ENCODE peak calls at places on chromosomes 7 and 10, in seven cellular contexts. C is neural crest cell; F is WTC11; Q is fibroblast of the aortic adventitia; L is coronary artery; A is GM06990; W is CD8-positive, alpha-beta T cell. H is an unnamed sample.

GRCh38 chr10:12709516-12709915 is 292.0 kb downstream of the CCDC3 start:
- DNase-seq in C (no peak), F (no peak), Q (peak), L (no peak), A (no peak), W (no peak), H (no peak)

GRCh38 chr10:96587255-96588059 is 645 bp upstream of the TM9SF3 start:
- DNase-seq in C (no peak), F (no peak), Q (peak), L (peak), A (no peak), W (peak), H (no peak)

GRCh38 chr7:18086165-18087030 is 58.8 kb upstream of the PRPS1L1 start:
- DNase-seq in C (peak), F (peak), Q (peak), L (no peak), A (peak), W (no peak), H (peak)

GRCh38 chr10:70753841-70754621 is 31.1 kb downstream of the TBATA start:
- DNase-seq in C (no peak), F (peak), Q (peak), L (no peak), A (no peak), W (no peak), H (no peak)

GRCh38 chr7:89238156-89238555 is 442.6 kb upstream of the TEX47 start:
- DNase-seq in C (no peak), F (no peak), Q (peak), L (no peak), A (no peak), W (no peak), H (no peak)

GRCh38 chr7:32519763-32520162 is 24.5 kb downstream of the AVL9 start:
- DNase-seq in C (no peak), F (no peak), Q (no peak), L (no peak), A (no peak), W (no peak), H (no peak)

GRCh38 chr7:42097756-42098155 is 139.3 kb downstream of the GLI3 start:
- DNase-seq in C (no peak), F (no peak), Q (peak), L (no peak), A (no peak), W (no peak), H (no peak)

GRCh38 chr10:43044444-43045245 is 32.2 kb upstream of the RET start:
- DNase-seq in C (no peak), F (no peak), Q (no peak), L (peak), A (no peak), W (no peak), H (no peak)

GRCh38 chr7:30829476-30829875 is 58.3 kb downstream of the MINDY4 start:
- DNase-seq in C (no peak), F (no peak), Q (no peak), L (no peak), A (no peak), W (no peak), H (no peak)

GRCh38 chr7:139602143-139602722 is 78.7 kb downstream of the CLEC2L start:
- DNase-seq in C (no peak), F (no peak), Q (peak), L (no peak), A (no peak), W (no peak), H (peak)

GRCh38 chr10:86918022-86918471 is 39.4 kb downstream of the MMRN2 start:
- DNase-seq in C (no peak), F (no peak), Q (no peak), L (no peak), A (no peak), W (no peak), H (no peak)

GRCh38 chr10:112124859-112125258 is 58.7 kb downstream of the GPAM start:
- DNase-seq in C (no peak), F (no peak), Q (no peak), L (peak), A (no peak), W (no peak), H (no peak)

GRCh38 chr7:46352335-46352954 is 431.4 kb upstream of the IGFBP3 start:
- DNase-seq in C (peak), F (peak), Q (peak), L (no peak), A (peak), W (peak), H (peak)

GRCh38 chr7:25854608-25855497 is 297.1 kb upstream of the NFE2L3 start:
- DNase-seq in C (peak), F (peak), Q (peak), L (no peak), A (no peak), W (no peak), H (no peak)

GRCh38 chr7:56091591-56091990 is 1.2 kb downstream of the PHKG1 start:
- DNase-seq in C (no peak), F (no peak), Q (peak), L (peak), A (no peak), W (no peak), H (no peak)

GRCh38 chr10:60704480-60704879 is 73.8 kb upstream of the CDK1 start:
- DNase-seq in C (no peak), F (no peak), Q (no peak), L (no peak), A (no peak), W (no peak), H (no peak)

GRCh38 chr7:107879400-107880035 is 11.5 kb upstream of the DLD start:
- DNase-seq in C (peak), F (no peak), Q (peak), L (no peak), A (no peak), W (no peak), H (peak)

GRCh38 chr10:23192741-23193434 is 776 bp downstream of the PTF1A start:
- DNase-seq in C (no peak), F (peak), Q (no peak), L (no peak), A (no peak), W (no peak), H (no peak)

GRCh38 chr10:101018118-101018599 is 12.8 kb downstream of the PDZD7 start:
- DNase-seq in C (no peak), F (no peak), Q (no peak), L (no peak), A (no peak), W (no peak), H (no peak)

GRCh38 chr10:70843333-70843732 is 27.6 kb downstream of the SGPL1 start:
- DNase-seq in C (no peak), F (no peak), Q (no peak), L (no peak), A (no peak), W (no peak), H (no peak)

GRCh38 chr7:83574616-83575015 is 74.3 kb downstream of the SEMA3E start:
- DNase-seq in C (no peak), F (no peak), Q (no peak), L (no peak), A (no peak), W (no peak), H (no peak)

GRCh38 chr10:43265799-43266721 is 805 bp downstream of the RASGEF1A start:
- DNase-seq in C (no peak), F (peak), Q (no peak), L (peak), A (no peak), W (peak), H (peak)

GRCh38 chr10:122422266-122422980 is 32.0 kb upstream of the ARMS2 start:
- DNase-seq in C (no peak), F (no peak), Q (no peak), L (no peak), A (no peak), W (peak), H (no peak)

GRCh38 chr7:100358027-100358856 is at the start of gene PILRB:
- DNase-seq in C (no peak), F (no peak), Q (no peak), L (no peak), A (no peak), W (no peak), H (no peak)
- TF ChIP-seq CTCF in C (no peak), F (no peak), Q (no peak), L (no peak), A (peak), W (no peak), H (peak)

GRCh38 chr10:131406676-131407392 is 95.3 kb upstream of the TCERG1L start:
- DNase-seq in C (no peak), F (no peak), Q (no peak), L (no peak), A (no peak), W (no peak), H (no peak)
- TF ChIP-seq CTCF in C (no peak), F (no peak), Q (no peak), L (no peak), A (no peak), W (no peak), H (no peak)

GRCh38 chr7:155373359-155374273 is 75.9 kb downstream of the INSIG1 start:
- DNase-seq in C (no peak), F (peak), Q (peak), L (no peak), A (no peak), W (no peak), H (no peak)

GRCh38 chr7:155369766-155370165 is 72.1 kb downstream of the INSIG1 start:
- DNase-seq in C (no peak), F (no peak), Q (no peak), L (no peak), A (no peak), W (no peak), H (no peak)

GRCh38 chr7:155372782-155373358 is 75.2 kb downstream of the INSIG1 start:
- DNase-seq in C (no peak), F (no peak), Q (no peak), L (no peak), A (no peak), W (no peak), H (no peak)

GRCh38 chr7:155371331-155371883 is 73.7 kb downstream of the INSIG1 start:
- DNase-seq in C (no peak), F (no peak), Q (no peak), L (no peak), A (no peak), W (no peak), H (no peak)

GRCh38 chr7:155371884-155372781 is 74.5 kb downstream of the INSIG1 start:
- DNase-seq in C (no peak), F (no peak), Q (no peak), L (no peak), A (peak), W (no peak), H (peak)
- TF ChIP-seq CTCF in C (no peak), F (no peak), Q (no peak), L (no peak), A (peak), W (no peak), H (peak)

GRCh38 chr10:110206988-110207804 is at the start of gene MXI1:
- DNase-seq in C (peak), F (peak), Q (peak), L (peak), A (peak), W (peak), H (peak)

GRCh38 chr10:110209399-110209925 is 2.1 kb downstream of the MXI1 start:
- DNase-seq in C (peak), F (peak), Q (peak), L (peak), A (peak), W (peak), H (peak)

GRCh38 chr10:110209926-110210662 is 2.7 kb downstream of the MXI1 start:
- DNase-seq in C (peak), F (peak), Q (peak), L (peak), A (peak), W (peak), H (peak)

GRCh38 chr10:110207805-110208613 is 604 bp downstream of the MXI1 start:
- DNase-seq in C (peak), F (peak), Q (peak), L (peak), A (peak), W (peak), H (peak)

DNA sequence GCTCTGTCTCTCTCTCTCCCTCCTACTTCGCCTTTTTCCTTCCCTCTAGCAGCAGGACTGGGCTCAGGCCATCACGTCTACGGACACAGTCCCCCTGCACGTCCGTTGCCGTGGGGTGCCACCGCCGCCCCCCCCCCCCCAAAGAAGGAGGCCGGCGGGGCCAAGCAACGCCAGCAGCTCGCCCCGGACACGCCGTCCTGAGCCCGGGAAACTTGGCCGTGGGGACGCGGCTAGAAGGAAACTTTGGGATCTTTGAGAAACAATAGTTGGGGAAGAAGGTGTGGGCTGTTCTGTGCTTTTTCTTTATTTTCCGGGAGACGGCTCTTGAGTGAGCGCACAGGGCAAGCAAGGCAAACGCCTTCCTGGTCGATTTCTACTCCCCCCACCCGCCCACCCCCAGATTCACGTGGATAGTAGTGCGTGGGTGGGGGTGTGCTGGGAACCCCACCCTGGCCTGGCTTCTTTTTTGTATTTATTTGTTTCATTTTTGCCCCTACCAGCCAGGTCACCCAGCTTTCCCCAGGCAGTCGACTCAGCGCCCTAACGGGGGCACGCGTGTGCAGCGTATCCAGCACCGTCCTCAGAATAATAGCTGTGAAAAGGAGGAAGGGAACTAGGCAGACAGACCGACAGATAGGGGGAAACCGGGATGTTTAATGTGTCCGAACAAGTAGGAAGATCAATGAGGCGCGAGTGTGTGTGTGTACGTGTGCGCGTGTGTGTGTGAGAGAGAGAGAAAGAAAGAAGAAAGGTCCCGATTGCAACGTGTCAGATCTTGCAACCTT is 1.4 kb downstream of the MXI1 start:
- DNase-seq in C (no peak), F (no peak), Q (peak), L (peak), A (peak), W (peak), H (peak)
- TF ChIP-seq CTCF in C (no peak), F (no peak), Q (peak), L (no peak), A (peak), W (no peak), H (peak)

GRCh38 chr7:120856621-120857352 is 1.2 kb downstream of the TSPAN12 start:
- DNase-seq in C (peak), F (peak), Q (no peak), L (peak), A (peak), W (no peak), H (peak)
- TF ChIP-seq CTCF in C (no peak), F (no peak), Q (no peak), L (no peak), A (peak), W (no peak), H (peak)

DNA sequence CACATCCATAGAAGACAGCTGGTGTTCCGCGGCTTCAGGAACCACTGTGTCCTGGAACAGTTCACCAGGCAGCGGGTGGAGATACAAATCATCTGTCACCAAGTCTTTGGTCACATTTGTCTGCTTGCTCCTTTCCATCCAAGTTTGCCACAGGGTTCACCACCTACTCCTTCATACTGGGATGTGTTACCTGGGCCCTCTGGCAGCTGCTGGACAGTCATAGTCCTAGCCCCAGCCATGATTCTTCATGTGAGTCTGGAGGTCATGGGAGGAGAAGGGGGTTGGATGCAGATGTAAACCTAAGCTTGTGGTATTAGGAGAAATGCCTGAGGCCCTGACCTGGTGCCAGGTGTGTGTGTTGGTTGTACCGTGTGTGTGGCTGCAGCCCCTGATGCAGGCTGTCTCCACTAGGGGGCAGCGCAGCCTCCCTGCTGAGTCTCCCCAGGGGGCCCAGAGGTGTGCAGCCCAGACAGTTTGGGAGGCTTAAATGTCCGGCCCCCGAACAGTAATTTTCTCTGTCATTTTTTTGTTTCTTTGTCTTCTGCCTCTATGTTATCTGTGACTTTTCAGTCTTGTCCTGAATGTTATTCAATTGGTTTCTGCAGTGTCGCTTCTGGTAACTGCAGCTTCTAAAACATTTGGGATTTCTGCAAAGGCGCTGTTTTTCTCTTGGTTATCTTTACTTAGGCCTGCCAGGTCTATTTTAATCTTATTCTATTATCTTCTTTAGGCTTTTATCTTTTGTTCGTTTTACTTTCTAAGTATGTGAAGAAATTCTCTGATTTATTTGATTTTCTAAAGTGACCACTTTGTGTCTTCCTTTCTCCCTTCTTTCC is 14.8 kb downstream of the NPS start:
- DNase-seq in C (peak), F (peak), Q (no peak), L (no peak), A (no peak), W (no peak), H (peak)
- TF ChIP-seq CTCF in C (peak), F (peak), Q (peak), L (peak), A (peak), W (no peak), H (peak)

GRCh38 chr10:35642023-35642792 is at the start of gene FZD8:
- DNase-seq in C (peak), F (peak), Q (peak), L (peak), A (peak), W (peak), H (peak)
- TF ChIP-seq CTCF in C (peak), F (no peak), Q (peak), L (no peak), A (peak), W (no peak), H (no peak)

H was measured in GM13976.